ENCODE peak calls at places on chromosomes 7 and 10, in four cellular contexts. B, F, C and X are unnamed samples.

GRCh38 chr10:95394161-95394880 is 103.5 kb upstream of the PDLIM1 start:
- DNase-seq in C (peak), B (no peak), F (no peak), X (no peak)

GRCh38 chr10:86664370-86665217 is 3.7 kb upstream of the LDB3 start:
- DNase-seq in F (no peak), B (no peak), C (no peak), X (peak)

GRCh38 chr10:52571018-52571417 is 201.6 kb downstream of the MBL2 start:
- DNase-seq in B (no peak), C (no peak), F (no peak), X (no peak)

GRCh38 chr7:96013836-96014235 is 241.5 kb downstream of the DYNC1I1 start:
- DNase-seq in F (peak), B (no peak), C (no peak), X (no peak)

GRCh38 chr10:92470026-92470425 is 103.9 kb downstream of the IDE start:
- DNase-seq in B (no peak), C (no peak), F (no peak), X (no peak)

GRCh38 chr7:34357946-34358345 is 300.1 kb upstream of the NPSR1 start:
- DNase-seq in B (no peak), C (no peak), F (no peak), X (no peak)

GRCh38 chr10:100349672-100350071 is 2.6 kb downstream of the SCD start:
- DNase-seq in C (no peak), F (no peak), B (no peak), X (no peak)

GRCh38 chr7:50775826-50776225 is 6.9 kb downstream of the GRB10 start:
- DNase-seq in B (no peak), C (no peak), F (no peak), X (no peak)

GRCh38 chr10:24953350-24954074 is 1.1 kb upstream of the PRTFDC1 start:
- DNase-seq in C (no peak), F (no peak), B (no peak), X (no peak)

GRCh38 chr7:43565786-43566185 is 17.1 kb upstream of the STK17A start:
- DNase-seq in B (no peak), F (peak), C (no peak), X (no peak)

GRCh38 chr10:6070647-6071046 is 8.5 kb upstream of the IL2RA start:
- DNase-seq in F (no peak), C (no peak), B (no peak), X (no peak)

GRCh38 chr7:15581352-15581951 is 19.6 kb upstream of the AGMO start:
- DNase-seq in C (no peak), F (no peak), B (no peak), X (no peak)

GRCh38 chr10:15630353-15630752 is 89.4 kb downstream of the ITGA8 start:
- DNase-seq in F (peak), C (no peak), B (no peak), X (no peak)

GRCh38 chr10:90167174-90168064 is 466.0 kb downstream of the KIF20B start:
- DNase-seq in B (no peak), C (no peak), F (no peak), X (peak)

GRCh38 chr7:20798081-20798693 is 11.5 kb upstream of the SP8 start:
- DNase-seq in F (peak), C (peak), B (no peak), X (peak)

GRCh38 chr10:8614054-8614565 is 559.6 kb downstream of the GATA3 start:
- DNase-seq in C (no peak), B (no peak), F (no peak), X (no peak)

GRCh38 chr10:51907342-51907741 is 207.9 kb upstream of the CSTF2T start:
- DNase-seq in B (no peak), C (no peak), F (no peak), X (no peak)

GRCh38 chr10:4658777-4659176 is 167.2 kb upstream of the AKR1E2 start:
- DNase-seq in C (no peak), F (no peak), B (no peak), X (no peak)

GRCh38 chr7:132527467-132528410 is 48.5 kb downstream of the PLXNA4 start:
- DNase-seq in B (no peak), F (no peak), C (no peak), X (no peak)

GRCh38 chr10:61319550-61320256 is 133.5 kb downstream of the TMEM26 start:
- DNase-seq in F (no peak), B (no peak), C (no peak), X (no peak)

GRCh38 chr10:86756511-86757109 is at the start of gene BMPR1A:
- DNase-seq in B (no peak), F (no peak), C (no peak), X (no peak)

GRCh38 chr7:34096777-34097176 is 191.4 kb downstream of the BMPER start:
- DNase-seq in B (no peak), F (no peak), C (no peak), X (no peak)

GRCh38 chr7:77649950-77650349 is 46.3 kb upstream of the RSBN1L start:
- DNase-seq in B (no peak), F (peak), C (no peak), X (no peak)

GRCh38 chr10:128877936-128878335 is 589.1 kb upstream of the MGMT start:
- DNase-seq in F (no peak), C (no peak), B (no peak), X (no peak)

GRCh38 chr10:20265146-20265545 is 448.9 kb downstream of the PLXDC2 start:
- DNase-seq in F (no peak), C (no peak), B (no peak), X (no peak)

GRCh38 chr10:114398587-114399331 is 5.5 kb downstream of the AFAP1L2 start:
- DNase-seq in C (no peak), F (no peak), B (no peak), X (no peak)

GRCh38 chr7:111210996-111211395 is 120.1 kb downstream of the LRRN3 start:
- DNase-seq in F (peak), C (no peak), B (no peak), X (no peak)

DNA sequence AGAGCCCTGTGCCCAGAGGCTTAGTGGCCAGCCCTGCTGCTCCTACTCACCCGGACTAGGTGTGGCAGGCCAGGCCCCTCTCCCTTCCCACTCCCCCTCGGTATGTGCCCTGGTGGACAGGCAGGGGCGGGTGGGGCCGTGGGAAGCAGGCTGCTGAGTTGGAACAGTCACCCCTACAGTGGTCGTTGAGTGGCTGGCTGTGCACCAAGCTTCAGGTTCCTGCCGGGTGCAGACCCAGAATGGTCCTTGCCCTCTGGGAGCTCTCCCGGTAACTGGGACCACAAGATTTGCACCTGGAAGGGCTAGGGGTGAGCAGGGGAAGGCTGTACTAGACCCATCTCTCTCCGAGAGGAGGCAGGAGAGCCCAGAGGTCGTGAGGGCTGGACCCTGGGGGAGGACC is 68.6 kb downstream of the ZMIZ1 start:
- DNase-seq in F (no peak), B (no peak), C (no peak), X (no peak)
- TF ChIP-seq MAX in F (no peak), B (no peak), C (no peak), X (no peak)

DNA sequence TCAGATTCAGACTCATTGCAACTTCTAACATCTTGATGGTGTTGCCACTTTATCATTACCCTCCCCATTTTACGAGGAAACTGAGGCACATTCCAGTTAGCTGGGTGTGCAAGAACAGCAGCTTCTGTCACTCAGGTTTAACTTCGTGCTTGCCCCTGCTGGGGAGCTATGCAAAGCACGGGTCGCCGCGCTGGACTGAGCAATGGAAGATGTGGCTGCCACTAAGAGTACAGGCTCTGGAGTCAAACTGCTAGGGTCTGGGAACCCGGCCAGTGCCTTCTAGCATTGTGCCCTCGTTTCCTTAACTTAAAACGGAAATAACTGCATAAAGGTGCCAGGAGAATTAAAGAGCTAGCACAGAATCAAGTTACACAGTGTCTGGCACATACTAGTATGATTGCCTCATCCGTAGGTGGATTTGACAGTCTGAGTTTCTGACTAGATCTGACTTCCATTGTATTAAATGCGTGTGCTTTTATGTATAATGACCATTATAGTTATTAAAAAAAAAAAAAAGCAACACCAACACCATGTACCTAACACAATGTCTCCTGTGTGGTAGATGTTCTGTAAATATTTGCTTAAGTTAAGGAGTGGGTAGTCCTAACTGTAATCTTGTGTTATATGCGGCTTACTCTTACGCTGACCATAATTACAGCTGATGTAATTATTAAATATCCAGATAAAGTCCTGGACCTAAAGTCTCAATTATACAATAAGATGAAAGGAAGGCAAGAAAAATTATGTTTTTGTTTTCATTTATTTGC is 842 bp downstream of the ZNF22 start:
- DNase-seq in C (no peak), F (peak), B (no peak), X (peak)
- TF ChIP-seq CTCF in C (no peak), F (peak), B (no peak), X (peak)

GRCh38 chr7:27094304-27095049 is 1.3 kb downstream of the HOXA1 start:
- DNase-seq in F (no peak), B (no peak), C (no peak), X (no peak)

GRCh38 chr7:27097686-27098492 is 2.1 kb upstream of the HOXA1 start:
- DNase-seq in C (no peak), B (no peak), F (peak), X (no peak)

GRCh38 chr7:27095050-27095896 is 527 bp downstream of the HOXA1 start:
- DNase-seq in C (no peak), B (no peak), F (no peak), X (peak)

GRCh38 chr7:27096756-27097514 is 1.1 kb upstream of the HOXA1 start:
- DNase-seq in C (no peak), B (no peak), F (peak), X (peak)

DNA sequence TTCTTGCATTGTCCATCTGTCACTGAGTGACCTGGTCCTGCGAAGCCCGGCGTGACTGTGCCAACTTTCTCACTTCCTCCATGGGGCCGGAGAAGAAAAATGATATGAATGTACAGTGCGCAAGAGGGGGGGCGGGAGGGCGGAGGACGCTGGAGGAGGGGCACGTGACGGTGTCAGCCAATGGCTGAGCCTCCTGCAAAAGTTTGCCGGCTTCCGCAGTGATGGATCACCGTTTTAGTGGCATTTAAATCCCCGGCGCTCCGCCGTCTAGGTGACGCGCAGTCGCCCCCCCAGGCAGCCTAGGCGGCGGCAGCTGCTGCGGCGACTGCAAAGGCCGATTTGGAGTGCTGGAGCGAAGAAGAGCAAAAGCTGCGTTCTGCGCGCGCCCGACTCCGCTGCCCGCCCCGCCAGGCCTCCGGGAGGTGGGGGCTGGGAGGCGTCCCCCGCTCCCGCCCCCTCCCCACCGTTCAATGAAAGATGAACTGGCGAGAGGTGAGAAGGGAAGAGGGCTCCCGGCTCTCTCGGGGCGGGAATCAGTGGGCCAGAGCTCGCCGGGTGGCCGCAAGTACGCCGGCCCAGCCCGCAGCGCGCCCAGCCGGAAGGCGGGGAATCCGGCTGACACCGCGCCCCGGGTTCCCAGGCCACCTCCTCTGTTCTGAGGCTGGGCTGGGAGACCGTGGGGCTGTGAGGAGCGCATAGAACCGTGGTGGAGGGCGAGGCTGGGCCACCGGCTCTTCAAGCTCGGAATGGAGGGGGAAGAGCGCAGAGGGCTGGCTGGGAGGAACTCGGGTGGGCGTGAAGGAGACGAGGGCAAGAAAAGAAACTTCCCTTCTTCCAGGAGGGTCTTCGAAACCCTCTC is at the start of gene HOXA1:
- DNase-seq in C (peak), F (peak), B (no peak), X (peak)
- TF ChIP-seq POLR2A in C (no peak), F (peak), B (no peak), X (peak)

GRCh38 chr7:119724041-119724792 is 548.8 kb upstream of the KCND2 start:
- DNase-seq in B (no peak), C (no peak), F (no peak), X (no peak)

DNA sequence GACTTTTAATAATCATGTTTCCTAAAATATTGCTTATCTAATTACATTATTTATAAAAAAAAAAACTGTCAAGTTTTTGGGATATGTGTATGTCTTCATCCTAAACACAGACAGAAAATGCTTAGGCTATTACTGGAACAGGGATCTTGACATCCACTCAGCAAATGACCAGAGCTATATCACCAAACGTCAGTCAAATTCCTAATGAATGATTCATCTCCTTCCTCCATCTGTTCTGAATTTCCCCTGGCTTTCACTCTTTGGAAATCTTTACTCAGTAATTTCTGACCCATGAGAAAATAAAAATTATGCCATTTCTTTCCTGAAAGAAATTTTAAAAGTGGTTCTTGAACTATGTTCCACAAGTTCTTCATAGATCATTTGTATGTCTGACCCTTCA is 552.4 kb upstream of the KCND2 start:
- DNase-seq in B (no peak), F (peak), C (peak), X (no peak)
- TF ChIP-seq MAX in B (no peak), F (no peak), C (no peak), X (no peak)

DNA sequence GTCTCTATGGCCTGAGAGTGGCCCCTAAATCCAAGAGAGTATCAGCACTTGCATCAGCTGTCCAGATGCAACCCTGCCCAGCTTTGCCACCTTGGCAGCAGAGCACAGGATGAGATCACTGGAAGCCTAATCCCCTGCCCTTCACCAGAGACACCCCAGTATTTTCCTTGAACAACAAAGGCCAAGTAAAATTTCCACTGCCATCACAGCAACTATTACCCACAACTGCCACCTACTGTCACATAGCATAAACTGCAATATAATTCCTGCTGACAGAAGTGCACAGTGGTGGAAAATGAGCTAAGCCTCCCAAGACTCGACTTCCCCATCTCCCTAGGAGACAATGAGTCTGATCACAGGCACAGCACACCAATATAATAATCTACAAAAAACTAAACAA is 462.8 kb upstream of the ZWINT start:
- DNase-seq in B (no peak), C (no peak), F (no peak), X (peak)
- TF ChIP-seq CTCF in B (peak), C (no peak), F (no peak), X (peak)

GRCh38 chr7:55071411-55072188 is 52.8 kb downstream of the EGFR start:
- DNase-seq in B (no peak), F (no peak), C (no peak), X (no peak)

GRCh38 chr7:55073051-55073511 is 54.3 kb downstream of the EGFR start:
- DNase-seq in F (no peak), B (no peak), C (no peak), X (peak)

GRCh38 chr7:55072251-55072650 is 53.4 kb downstream of the EGFR start:
- DNase-seq in F (no peak), C (no peak), B (no peak), X (no peak)

GRCh38 chr7:55075464-55075971 is 56.7 kb downstream of the EGFR start:
- DNase-seq in B (no peak), C (no peak), F (no peak), X (no peak)

GRCh38 chr7:55074008-55074499 is 55.2 kb downstream of the EGFR start:
- DNase-seq in C (peak), B (peak), F (peak), X (no peak)
- TF ChIP-seq POLR2A in C (no peak), B (no peak), F (no peak), X (no peak)

GRCh38 chr7:31107106-31108090 is 55.3 kb downstream of the ADCYAP1R1 start:
- DNase-seq in F (no peak), B (no peak), C (no peak), X (no peak)

GRCh38 chr7:31105256-31105950 is 53.3 kb downstream of the ADCYAP1R1 start:
- DNase-seq in C (no peak), B (no peak), F (no peak), X (no peak)

GRCh38 chr7:31104361-31105255 is 52.5 kb downstream of the ADCYAP1R1 start:
- DNase-seq in F (no peak), B (no peak), C (no peak), X (no peak)

GRCh38 chr7:31108097-31108657 is 56.1 kb downstream of the ADCYAP1R1 start:
- DNase-seq in C (no peak), F (no peak), B (no peak), X (no peak)

DNA sequence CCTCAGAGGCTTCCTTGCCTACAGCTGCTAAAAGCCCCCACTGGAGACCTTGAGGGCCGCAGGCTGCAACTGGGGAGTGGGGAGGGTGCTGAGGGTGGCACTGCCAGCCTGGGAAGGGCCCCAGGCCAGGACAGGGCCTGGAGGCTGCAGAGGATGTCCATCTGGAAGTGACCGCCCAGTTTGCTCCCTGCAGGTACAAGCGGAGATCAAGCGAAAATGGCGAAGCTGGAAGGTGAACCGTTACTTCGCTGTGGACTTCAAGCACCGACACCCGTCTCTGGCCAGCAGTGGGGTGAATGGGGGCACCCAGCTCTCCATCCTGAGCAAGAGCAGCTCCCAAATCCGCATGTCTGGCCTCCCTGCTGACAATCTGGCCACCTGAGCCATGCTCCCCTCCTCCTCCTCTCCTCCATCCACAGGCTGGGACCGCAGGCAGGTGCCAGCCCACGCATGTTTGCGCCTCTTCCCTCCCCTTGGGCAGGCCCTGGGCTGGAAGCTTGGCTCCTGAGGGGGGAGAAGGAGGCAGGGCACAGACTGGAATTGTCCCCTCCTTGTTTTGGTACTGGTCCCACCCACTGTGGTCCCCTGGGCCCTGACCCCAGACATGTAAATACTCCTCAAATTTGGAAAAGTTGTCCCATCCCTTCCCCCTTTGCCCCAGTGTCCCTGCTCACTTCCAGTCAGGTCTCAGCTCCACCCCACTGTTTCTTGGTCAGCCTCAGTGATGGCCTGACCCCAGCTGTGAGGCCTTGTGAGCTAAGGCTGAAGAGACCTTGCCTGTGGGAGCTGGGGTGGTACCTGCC is 54.4 kb downstream of the ADCYAP1R1 start:
- DNase-seq in C (no peak), F (no peak), B (no peak), X (no peak)
- TF ChIP-seq MAX in C (no peak), F (no peak), B (no peak), X (no peak)